ENCODE peak calls at places on chromosomes 11 and 22, in seven cellular contexts. M is endothelial cell, T is stomach, R is neural crest cell, G is SK-N-SH, S is fibroblast of villous mesenchyme, O is fibroblast of the aortic adventitia. F is an unnamed sample.

GRCh38 chr22:48156603-48157355 is 1394.3 kb downstream of the TBC1D22A start:
- DNase-seq in M (no peak), T (no peak), R (no peak), G (no peak), S (no peak), O (no peak), F (no peak)

GRCh38 chr11:88103337-88104206 is 71.7 kb downstream of the RAB38 start:
- DNase-seq in M (peak), T (no peak), R (peak), G (peak), S (peak), O (peak), F (peak)

GRCh38 chr11:69382131-69383128 is 88.5 kb downstream of the MYEOV start:
- DNase-seq in M (no peak), T (peak), R (no peak), G (peak), S (peak), O (peak), F (no peak)

GRCh38 chr11:33529461-33529860 is 171.2 kb downstream of the C11orf91 start:
- DNase-seq in M (no peak), T (no peak), R (no peak), G (no peak), S (peak), O (no peak), F (no peak)

GRCh38 chr11:100847696-100848216 is 160.7 kb downstream of the ARHGAP42 start:
- DNase-seq in M (no peak), T (no peak), R (no peak), G (no peak), S (no peak), O (no peak), F (no peak)

GRCh38 chr11:19557720-19558140 is 154.9 kb upstream of the NAV2 start:
- DNase-seq in M (peak), T (peak), R (peak), G (peak), S (peak), O (peak), F (peak)

GRCh38 chr11:18384157-18384641 is 10.2 kb upstream of the LDHA start:
- DNase-seq in M (no peak), T (peak), R (no peak), G (peak), S (peak), O (peak), F (peak)

GRCh38 chr11:102955624-102956023 is at the start of gene MMP13:
- DNase-seq in M (no peak), T (no peak), R (no peak), G (no peak), S (no peak), O (no peak), F (no peak)

GRCh38 chr11:96448225-96448624 is 58.4 kb downstream of the JRKL start:
- DNase-seq in M (no peak), T (no peak), R (no peak), G (peak), S (no peak), O (no peak), F (no peak)

GRCh38 chr11:134950692-134951304 is 538.8 kb upstream of the B3GAT1 start:
- DNase-seq in M (no peak), T (no peak), R (no peak), G (no peak), S (no peak), O (peak), F (no peak)

GRCh38 chr11:72136677-72137255 is 1.2 kb downstream of the FOLR3 start:
- DNase-seq in M (no peak), T (no peak), R (no peak), G (no peak), S (no peak), O (no peak), F (no peak)

GRCh38 chr11:26283852-26284421 is 48.0 kb upstream of the ANO3 start:
- DNase-seq in M (no peak), T (no peak), R (no peak), G (no peak), S (no peak), O (no peak), F (no peak)

GRCh38 chr22:19576460-19577421 is 52.5 kb upstream of the CLDN5 start:
- DNase-seq in M (no peak), T (no peak), R (no peak), G (peak), S (peak), O (peak), F (peak)

GRCh38 chr11:64144587-64145295 is 21.2 kb downstream of the MACROD1 start:
- DNase-seq in M (no peak), T (no peak), R (no peak), G (peak), S (no peak), O (no peak), F (no peak)

GRCh38 chr11:62850911-62851806 is 11.8 kb upstream of the WDR74 start:
- DNase-seq in M (no peak), T (no peak), R (no peak), G (no peak), S (no peak), O (no peak), F (no peak)

GRCh38 chr11:27910186-27910941 is 197.6 kb downstream of the KIF18A start:
- DNase-seq in M (no peak), T (no peak), R (no peak), G (no peak), S (no peak), O (no peak), F (no peak)

GRCh38 chr11:115456019-115456418 is 48.2 kb downstream of the CADM1 start:
- DNase-seq in M (no peak), T (no peak), R (no peak), G (no peak), S (no peak), O (no peak), F (no peak)

GRCh38 chr22:37735054-37735453 is 38.2 kb downstream of the TRIOBP start:
- DNase-seq in M (peak), T (peak), R (peak), G (peak), S (no peak), O (no peak), F (peak)

GRCh38 chr22:24523873-24524272 is 28.7 kb downstream of the UPB1 start:
- DNase-seq in M (no peak), T (peak), R (no peak), G (peak), S (no peak), O (peak), F (no peak)

GRCh38 chr11:66289548-66290331 is 797 bp upstream of the YIF1A start:
- DNase-seq in M (peak), T (peak), R (peak), G (no peak), S (no peak), O (no peak), F (peak)

GRCh38 chr11:45450189-45450588 is 164.0 kb upstream of the SYT13 start:
- DNase-seq in M (no peak), T (no peak), R (no peak), G (no peak), S (no peak), O (peak), F (no peak)

GRCh38 chr11:46490576-46491100 is 99.1 kb upstream of the CHRM4 start:
- DNase-seq in M (no peak), T (no peak), R (no peak), G (no peak), S (no peak), O (peak), F (no peak)

GRCh38 chr22:25880524-25880923 is 138.5 kb downstream of the MYO18B start:
- DNase-seq in M (no peak), T (no peak), R (no peak), G (no peak), S (no peak), O (no peak), F (peak)
- TF ChIP-seq CTCF in M (no peak), T (no peak), R (no peak), G (no peak), S (no peak), O (no peak), F (no peak)

GRCh38 chr11:120306519-120307242 is 18.4 kb upstream of the TLCD5 start:
- DNase-seq in M (no peak), T (peak), R (no peak), G (no peak), S (peak), O (peak), F (peak)
- TF ChIP-seq CTCF in M (no peak), T (no peak), R (peak), G (peak), S (peak), O (peak), F (peak)

GRCh38 chr11:6258571-6258998 is 1.1 kb upstream of the CCKBR start:
- DNase-seq in M (peak), T (peak), R (no peak), G (no peak), S (peak), O (no peak), F (no peak)
- TF ChIP-seq CTCF in M (no peak), T (no peak), R (no peak), G (no peak), S (no peak), O (no peak), F (no peak)

GRCh38 chr11:83410605-83411565 is 124.7 kb upstream of the CCDC90B start:
- DNase-seq in M (no peak), T (peak), R (no peak), G (no peak), S (no peak), O (no peak), F (no peak)
- TF ChIP-seq CTCF in M (no peak), T (no peak), R (no peak), G (no peak), S (no peak), O (no peak), F (no peak)

DNA sequence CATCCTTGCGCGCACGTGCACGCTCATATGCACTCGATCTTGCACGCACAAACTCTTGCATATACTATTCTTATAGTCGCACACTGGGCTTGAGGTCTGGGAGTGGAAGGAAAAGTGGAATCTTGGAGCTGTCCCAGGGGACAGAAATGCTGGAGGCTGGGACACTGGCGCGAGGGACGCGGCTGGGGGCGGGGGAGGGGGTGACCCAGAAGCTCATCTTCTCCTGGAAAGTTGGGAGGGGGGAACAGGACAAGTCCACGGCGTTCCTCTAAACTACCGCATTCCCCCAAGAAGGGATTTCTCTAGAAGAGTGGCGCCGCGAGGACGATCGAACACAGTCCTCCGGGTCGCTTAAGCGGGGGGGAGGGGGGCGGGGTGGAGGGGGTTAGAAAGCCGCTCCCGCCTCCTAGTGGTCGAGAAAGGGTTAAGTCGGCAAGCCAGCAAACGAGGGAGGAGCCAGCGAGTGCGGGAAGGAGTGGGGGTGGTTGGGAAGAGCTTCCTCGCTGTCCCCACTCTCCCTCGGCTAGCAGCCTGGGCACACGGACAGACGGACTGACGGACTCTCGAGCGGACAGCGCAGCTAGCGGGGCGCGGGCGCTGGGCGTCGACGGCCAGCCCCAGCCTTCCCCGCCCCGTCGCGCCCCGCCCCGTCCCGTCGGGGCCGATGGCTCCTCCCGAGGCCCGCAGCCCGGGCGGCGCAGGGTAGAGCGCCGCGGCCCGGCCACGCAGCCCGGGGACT is at the start of gene RTN4RL2:
- DNase-seq in M (peak), T (no peak), R (peak), G (peak), S (peak), O (peak), F (peak)
- TF ChIP-seq CTCF in M (peak), T (no peak), R (peak), G (no peak), S (no peak), O (peak), F (no peak)